ENCODE peak calls at places on chromosomes 3 and 15, in four cellular contexts. A is left ventricle myocardium inferior, D is PC-3, J is WERI-Rb-1. I is an unnamed sample. For H3K9me3, the result is how much of the 10 kb centered on the place peaks cover.

GRCh38 chr3:79339846-79340245 is 428.0 kb downstream of the ROBO1 start:
- DNase-seq in A (no peak), D (no peak), J (no peak), I (no peak)

GRCh38 chr3:148459931-148460513 is 237.7 kb upstream of the AGTR1 start:
- DNase-seq in A (no peak), D (peak), J (no peak), I (no peak)

GRCh38 chr3:18443670-18444596 is 18.8 kb upstream of the SATB1 start:
- DNase-seq in A (peak), D (peak), J (peak), I (no peak)

GRCh38 chr3:49386056-49386756 is 25.6 kb downstream of the RHOA start:
- DNase-seq in A (no peak), D (no peak), J (no peak), I (no peak)

GRCh38 chr3:195154793-195155535 is 116.0 kb downstream of the XXYLT1 start:
- DNase-seq in A (peak), D (peak), J (no peak), I (peak)

GRCh38 chr3:108153451-108153981 is 62.7 kb upstream of the CD47 start:
- DNase-seq in A (no peak), D (peak), J (peak), I (peak)

GRCh38 chr3:160369784-160370183 is 29.2 kb downstream of the IFT80 start:
- DNase-seq in A (no peak), D (no peak), J (no peak), I (no peak)

GRCh38 chr3:111496894-111497559 is 45.0 kb upstream of the CD96 start:
- DNase-seq in A (no peak), D (no peak), J (no peak), I (no peak)

GRCh38 chr3:75262661-75263060 is 401.5 kb upstream of the FRG2C start:
- DNase-seq in A (no peak), D (no peak), J (no peak), I (no peak)

GRCh38 chr3:191412764-191413163 is 48.2 kb upstream of the PYDC2 start:
- DNase-seq in A (no peak), D (peak), J (no peak), I (no peak)

GRCh38 chr3:188071636-188072035 is 82.3 kb upstream of the LPP start:
- DNase-seq in A (no peak), D (no peak), J (no peak), I (no peak)

GRCh38 chr15:82856397-82857170 is 47.2 kb downstream of the WHAMM start:
- DNase-seq in A (no peak), D (no peak), J (no peak), I (no peak)

GRCh38 chr3:131163-131889 is 65.2 kb upstream of the CHL1 start:
- DNase-seq in A (no peak), D (no peak), J (no peak), I (no peak)

GRCh38 chr3:39577541-39577940 is 110.1 kb downstream of the MOBP start:
- DNase-seq in A (no peak), D (no peak), J (no peak), I (no peak)

GRCh38 chr3:71189480-71189879 is 394.0 kb downstream of the FOXP1 start:
- DNase-seq in A (no peak), D (peak), J (no peak), I (no peak)

GRCh38 chr3:171446301-171446700 is 13.9 kb downstream of the TNIK start:
- DNase-seq in A (no peak), D (no peak), J (no peak), I (no peak)

GRCh38 chr3:102904629-102905028 is 469.8 kb downstream of the ZPLD1 start:
- DNase-seq in A (peak), D (no peak), J (no peak), I (no peak)

GRCh38 chr15:71116942-71117341 is 1.7 kb downstream of the THSD4 start:
- DNase-seq in A (peak), D (peak), J (no peak), I (no peak)

GRCh38 chr3:45123841-45124269 is 22.3 kb downstream of the CDCP1 start:
- DNase-seq in A (no peak), D (peak), J (no peak), I (no peak)

GRCh38 chr3:114623420-114624046 is 329.7 kb downstream of the TIGIT start:
- DNase-seq in A (no peak), D (no peak), J (no peak), I (no peak)

GRCh38 chr3:185824051-185824466 is 783 bp downstream of the IGF2BP2 start:
- DNase-seq in A (no peak), D (no peak), J (peak), I (no peak)

GRCh38 chr3:130932979-130933378 is 39.1 kb downstream of the ATP2C1 start:
- DNase-seq in A (no peak), D (no peak), J (no peak), I (no peak)

GRCh38 chr3:124845406-124845805 is 41.8 kb downstream of the ITGB5 start:
- DNase-seq in A (peak), D (peak), J (no peak), I (peak)

GRCh38 chr15:63246691-63247464 is 30.5 kb upstream of the APH1B start:
- DNase-seq in A (no peak), D (peak), J (peak), I (no peak)

GRCh38 chr3:143348486-143349327 is 229.1 kb downstream of the CHST2 start:
- DNase-seq in A (no peak), D (no peak), J (peak), I (no peak)

GRCh38 chr3:194405756-194406155 is 6.7 kb upstream of the GP5 start:
- DNase-seq in A (no peak), D (no peak), J (no peak), I (no peak)

GRCh38 chr15:44193651-44194396 is 1.2 kb downstream of the FRMD5 start:
- DNase-seq in A (no peak), D (peak), J (no peak), I (peak)

GRCh38 chr3:129864519-129864918 is 29.0 kb downstream of the TMCC1 start:
- DNase-seq in A (no peak), D (peak), J (no peak), I (no peak)

GRCh38 chr15:88658070-88658965 is 19.5 kb downstream of the ISG20 start:
- DNase-seq in A (no peak), D (no peak), J (no peak), I (no peak)

GRCh38 chr15:49255966-49256759 is 86.1 kb downstream of the GALK2 start:
- DNase-seq in A (no peak), D (no peak), J (no peak), I (no peak)

GRCh38 chr3:122013448-122013925 is 8.6 kb downstream of the ILDR1 start:
- DNase-seq in A (no peak), D (no peak), J (no peak), I (no peak)

GRCh38 chr3:17065315-17065714 is 180.6 kb downstream of the PLCL2 start:
- DNase-seq in A (no peak), D (peak), J (no peak), I (no peak)

GRCh38 chr3:183427206-183428139 is 946 bp downstream of the MCF2L2 start:
- DNase-seq in A (no peak), D (no peak), J (peak), I (no peak)

GRCh38 chr3:169085827-169086226 is 577.7 kb downstream of the MECOM start:
- DNase-seq in A (no peak), D (peak), J (no peak), I (no peak)

DNA sequence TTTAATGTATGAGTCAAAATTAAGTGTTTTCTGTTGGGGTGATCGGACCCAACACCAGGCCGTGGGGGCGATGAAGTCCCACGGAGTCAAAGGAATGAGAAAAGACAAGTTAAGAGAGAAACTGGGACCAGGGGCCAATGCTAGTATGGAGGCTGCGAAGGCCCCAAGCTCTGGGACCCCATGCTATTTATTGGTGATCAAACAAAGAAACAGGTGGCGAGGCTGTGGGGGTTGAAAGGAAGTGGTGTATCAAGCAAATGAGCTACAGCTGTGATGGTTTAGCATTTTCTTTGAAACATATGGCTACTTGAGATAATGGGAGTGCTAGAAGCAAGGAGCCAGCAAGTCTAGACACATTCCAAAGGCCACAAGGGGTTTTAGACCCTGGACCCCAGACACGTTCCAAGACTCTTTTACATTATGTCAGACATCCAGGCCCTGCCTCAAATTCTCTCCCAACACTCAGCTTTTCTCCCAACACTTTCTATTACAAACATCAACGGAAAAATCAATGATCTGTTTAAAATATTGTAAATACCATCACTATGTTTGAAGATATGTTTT is 56.0 kb upstream of the SNRPN start:
- DNase-seq in A (no peak), D (no peak), J (peak), I (no peak)
- H3K9me3 ChIP-seq in A (under half), D (under half), J (under half), I (under half)

GRCh38 chr15:25088261-25088790 is 133.5 kb downstream of the SNRPN start:
- DNase-seq in A (no peak), D (no peak), J (no peak), I (no peak)

GRCh38 chr15:25087137-25087536 is 132.3 kb downstream of the SNRPN start:
- DNase-seq in A (no peak), D (no peak), J (no peak), I (peak)

GRCh38 chr15:25090073-25090733 is 135.4 kb downstream of the SNRPN start:
- DNase-seq in A (no peak), D (no peak), J (no peak), I (no peak)

GRCh38 chr15:25091421-25092158 is 136.8 kb downstream of the SNRPN start:
- DNase-seq in A (no peak), D (no peak), J (no peak), I (peak)

DNA sequence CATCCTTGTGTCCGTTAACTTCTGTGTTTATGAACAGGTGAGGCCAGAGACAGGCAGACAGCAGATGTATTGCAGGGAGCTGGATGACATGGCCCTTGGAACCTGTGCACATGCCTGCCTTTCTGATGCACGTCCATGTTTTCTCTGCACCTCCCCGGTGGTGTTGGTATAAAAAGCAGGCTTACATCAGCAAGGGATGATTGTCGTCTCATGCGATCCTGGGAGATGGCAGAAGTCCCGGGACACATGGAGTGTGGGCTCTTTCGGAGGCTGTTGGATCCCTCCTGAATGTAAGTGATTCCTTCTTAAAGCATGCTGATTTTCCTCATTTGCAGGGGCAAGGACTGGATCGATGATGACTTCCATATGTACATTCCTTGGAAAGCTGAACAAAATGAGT is 134.8 kb downstream of the SNRPN start:
- DNase-seq in A (no peak), D (no peak), J (no peak), I (peak)
- H3K9me3 ChIP-seq in A (half or more), D (under half), J (under half), I (under half)

DNA sequence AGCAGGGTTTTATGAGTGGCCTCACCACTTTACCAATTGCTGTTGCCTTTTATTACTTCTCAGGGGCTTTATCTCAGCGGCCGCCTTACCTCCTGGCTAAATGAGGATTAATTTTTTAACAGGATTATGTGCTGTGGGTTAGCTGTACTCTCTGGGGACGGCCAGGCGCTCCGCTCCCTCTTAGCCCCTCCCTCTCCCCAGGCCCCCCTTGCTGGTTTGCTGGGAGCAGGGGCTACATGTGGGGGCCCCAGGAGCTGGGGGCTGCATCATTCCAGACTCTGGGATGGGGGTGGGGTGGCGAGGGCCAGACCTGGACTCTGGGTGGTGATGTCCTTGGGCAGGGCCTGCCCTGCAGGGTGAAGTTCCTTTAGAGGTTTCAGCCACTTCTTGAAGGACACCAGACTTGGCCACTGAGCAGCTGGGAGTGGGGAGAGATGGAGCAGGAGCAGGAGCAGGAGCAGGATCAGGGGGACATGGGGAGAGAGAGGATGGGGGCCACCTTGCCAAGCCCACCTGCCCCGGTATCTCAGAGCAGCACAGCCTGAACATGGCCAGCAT is 196.1 kb downstream of the GOLGA6L6 start:
- DNase-seq in A (no peak), D (no peak), J (peak), I (no peak)
- H3K9me3 ChIP-seq in A (under half), D (half or more), J (under half), I (under half)

GRCh38 chr15:58562135-58562534 is 130.3 kb downstream of the LIPC start:
- DNase-seq in A (no peak), D (no peak), J (no peak), I (no peak)
- H3K9me3 ChIP-seq in A (under half), D (under half), J (under half), I (under half)

GRCh38 chr3:12687948-12688347 is 24.0 kb upstream of the RAF1 start:
- DNase-seq in A (no peak), D (no peak), J (peak), I (peak)
- H3K9me3 ChIP-seq in A (under half), D (under half), J (under half), I (under half)